ENCODE peak calls at places on chromosome 4, in nine cellular contexts. C is NAMALWA; Q is left ventricle myocardium inferior; K is GM04504; X is left lung; D is stimulated activated CD4-positive, alpha-beta T cell treated with anti-CD3 and anti-CD28 coated beads, Interleukin-4, amount 100 ng/mL, for 48 hours; T is kidney glomerular epithelial cell; H is fibroblast of the aortic adventitia; A is T-helper 2 cell. O is an unnamed sample.

GRCh38 chr4:6641164-6641970 is 882 bp downstream of the MRFAP1 start:
- DNase-seq in H (peak; percentile 37), T (peak; percentile 29), A (peak; percentile 46), K (peak; percentile 23), D (peak; percentile 14), Q (peak; percentile 33), X (peak; percentile 59), C (peak; percentile 47), O (no peak)

GRCh38 chr4:58551676-58552075 is 1441.5 kb upstream of the IGFBP7 start:
- DNase-seq in T (no peak), D (no peak), A (no peak), Q (no peak), H (no peak), C (no peak), X (no peak), K (no peak), O (no peak)

GRCh38 chr4:2462218-2462991 is 6.5 kb upstream of the RNF4 start:
- DNase-seq in T (peak; percentile 27), C (peak; percentile 76), D (peak; percentile 59), K (peak; percentile 41), Q (peak; percentile 74), A (peak; percentile 61), X (peak; percentile 59), H (peak; percentile 68), O (peak; percentile 25)

GRCh38 chr4:2082627-2083026 is 23.5 kb downstream of the NAT8L start:
- DNase-seq in Q (no peak), T (no peak), K (no peak), A (no peak), X (no peak), D (no peak), H (no peak), C (no peak), O (no peak)

GRCh38 chr4:7358100-7358735 is 76.5 kb downstream of the PSAPL1 start:
- DNase-seq in A (no peak), Q (peak; percentile 58), X (peak; percentile 61), C (no peak), D (no peak), T (peak; percentile 94), K (peak; percentile 71), H (peak; percentile 64), O (no peak)

GRCh38 chr4:105626846-105627245 is 74.4 kb downstream of the ARHGEF38 start:
- DNase-seq in Q (no peak), H (no peak), T (no peak), K (no peak), A (no peak), D (no peak), X (no peak), C (no peak), O (no peak)

GRCh38 chr4:120850048-120850599 is 72.4 kb downstream of the PRDM5 start:
- DNase-seq in D (no peak), A (no peak), T (no peak), X (no peak), C (no peak), K (peak; percentile 35), Q (no peak), H (peak; percentile 73), O (no peak)

GRCh38 chr4:121706595-121707021 is 9.8 kb upstream of the ANXA5 start:
- DNase-seq in K (peak; percentile 69), H (peak; percentile 59), A (no peak), T (no peak), C (no peak), X (no peak), Q (no peak), D (peak; percentile 61), O (no peak)

GRCh38 chr4:4784379-4784778 is 75.1 kb upstream of the MSX1 start:
- DNase-seq in A (no peak), D (no peak), T (no peak), H (no peak), X (no peak), Q (no peak), C (no peak), K (no peak), O (no peak)

GRCh38 chr4:8768357-8768999 is 103.2 kb downstream of the HMX1 start:
- DNase-seq in K (no peak), A (peak; percentile 1), H (no peak), C (no peak), T (no peak), Q (peak; percentile 7), D (no peak), X (peak; percentile 17), O (no peak)

GRCh38 chr4:55880652-55881280 is 27.3 kb downstream of the EXOC1 start:
- DNase-seq in X (no peak), T (no peak), C (no peak), Q (no peak), A (no peak), D (no peak), H (no peak), K (no peak), O (no peak)

GRCh38 chr4:61296115-61296514 is 96.0 kb downstream of the ADGRL3 start:
- DNase-seq in H (no peak), D (no peak), X (no peak), K (no peak), Q (no peak), C (no peak), T (no peak), A (no peak), O (no peak)

GRCh38 chr4:81445196-81445595 is 26.5 kb downstream of the RASGEF1B start:
- DNase-seq in Q (no peak), A (no peak), H (no peak), X (no peak), C (no peak), T (no peak), K (no peak), D (no peak), O (no peak)